ENCODE peak calls at places on chromosomes 13 and 19, in five cellular contexts. K is endodermal cell, N is A549, R is mesenchymal stem cell, D is DND-41. V is an unnamed sample.

GRCh38 chr19:48250290-48251025 is 5.3 kb downstream of the CARD8 start:
- DNase-seq in K (no peak), N (no peak), R (no peak), D (no peak), V (no peak)

GRCh38 chr13:97282705-97283104 is 60.6 kb downstream of the MBNL2 start:
- DNase-seq in K (no peak), N (no peak), R (no peak), D (no peak), V (peak)

GRCh38 chr13:40402931-40403412 is 263.5 kb downstream of the FOXO1 start:
- DNase-seq in K (peak), N (peak), R (peak), D (no peak), V (no peak)

GRCh38 chr13:65085977-65086376 is 2144.2 kb downstream of the PCDH9 start:
- DNase-seq in K (no peak), N (no peak), R (no peak), D (no peak), V (no peak)

GRCh38 chr13:38664920-38665319 is 22.0 kb upstream of the FREM2 start:
- DNase-seq in K (no peak), N (no peak), R (no peak), D (no peak), V (peak)

GRCh38 chr13:92994056-92994455 is 232.6 kb upstream of the GPC6 start:
- DNase-seq in K (no peak), N (no peak), R (no peak), D (no peak), V (peak)

GRCh38 chr19:5838437-5839311 is 828 bp downstream of the FUT6 start:
- DNase-seq in K (no peak), N (no peak), R (no peak), D (no peak), V (no peak)

GRCh38 chr19:57099199-57099661 is 20.6 kb upstream of the USP29 start:
- DNase-seq in K (peak), N (peak), R (no peak), D (peak), V (peak)

GRCh38 chr19:35430382-35431146 is 17.5 kb upstream of the FFAR2 start:
- DNase-seq in K (no peak), N (no peak), R (peak), D (no peak), V (no peak)

GRCh38 chr19:13718733-13719132 is 45.6 kb upstream of the MRI1 start:
- DNase-seq in K (peak), N (peak), R (no peak), D (no peak), V (peak)

GRCh38 chr19:5591476-5591875 is 23.7 kb upstream of the TINCR start:
- DNase-seq in K (no peak), N (no peak), R (no peak), D (no peak), V (no peak)

GRCh38 chr13:101838305-101838835 is 385.9 kb downstream of the ITGBL1 start:
- DNase-seq in K (no peak), N (no peak), R (peak), D (no peak), V (no peak)

GRCh38 chr19:6509118-6509971 is 7.2 kb upstream of the TUBB4A start:
- DNase-seq in K (no peak), N (no peak), R (no peak), D (no peak), V (no peak)

GRCh38 chr19:42487025-42487797 is 41.1 kb downstream of the CEACAM1 start:
- DNase-seq in K (peak), N (no peak), R (no peak), D (peak), V (no peak)

GRCh38 chr13:26502826-26503225 is 54.7 kb upstream of the WASF3 start:
- DNase-seq in K (peak), N (no peak), R (peak), D (no peak), V (peak)

GRCh38 chr13:47896546-47896945 is 104.5 kb downstream of the SUCLA2 start:
- DNase-seq in K (no peak), N (no peak), R (no peak), D (no peak), V (no peak)

GRCh38 chr13:44591316-44591715 is 15.2 kb upstream of the TSC22D1 start:
- DNase-seq in K (peak), N (peak), R (no peak), D (no peak), V (no peak)

DNA sequence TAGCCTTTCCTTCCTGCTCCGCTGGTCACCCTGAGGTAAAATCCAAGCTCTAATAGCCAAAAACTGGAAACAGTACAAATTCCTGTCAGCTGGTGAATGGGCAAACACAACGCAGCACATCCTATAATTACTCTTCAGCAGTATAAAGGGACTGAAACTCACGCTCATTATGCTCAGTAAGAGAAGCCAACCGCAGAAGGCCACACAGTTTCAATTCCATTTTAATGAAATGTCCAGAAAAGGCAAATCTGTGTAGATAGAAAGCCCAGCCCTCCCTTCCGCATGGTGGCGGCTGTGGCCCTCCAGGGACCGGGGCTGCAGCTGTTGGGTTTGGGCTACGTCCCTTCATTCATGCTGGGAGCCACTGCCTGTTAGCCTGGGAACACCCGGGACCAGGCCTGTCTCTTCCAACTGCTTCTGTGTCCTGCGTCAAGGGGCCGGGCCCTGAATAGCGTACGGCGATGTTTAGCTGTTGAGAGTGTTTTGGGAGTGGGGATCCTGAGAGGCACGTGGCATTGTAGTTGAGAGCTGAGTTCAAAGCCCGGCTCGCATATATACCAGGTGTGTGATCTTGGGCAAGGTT is 23.5 kb downstream of the NKPD1 start:
- DNase-seq in K (no peak), N (no peak), R (no peak), D (no peak), V (no peak)
- H3K27ac ChIP-seq in K (peak), N (no peak), R (no peak), D (no peak), V (no peak)

DNA sequence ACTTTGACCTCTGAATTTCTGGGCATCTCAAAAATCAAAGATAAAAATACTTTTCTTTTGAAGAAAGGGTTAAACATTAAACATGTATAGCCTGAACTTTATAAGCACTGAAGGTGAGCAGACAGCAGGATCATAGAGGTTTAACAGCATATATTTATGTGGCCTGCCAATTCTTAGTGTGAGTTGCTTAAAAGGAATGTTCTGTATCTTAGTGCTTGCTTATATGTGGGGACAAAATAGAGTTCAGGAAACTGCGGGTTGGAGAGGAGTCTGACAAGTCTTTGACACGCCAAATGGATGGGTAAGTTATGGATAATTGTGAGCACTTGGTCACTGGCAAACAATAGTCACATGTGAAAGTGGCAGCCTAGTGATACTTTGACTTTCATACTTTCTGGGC is 1419.4 kb upstream of the SPRY2 start:
- DNase-seq in K (no peak), N (no peak), R (no peak), D (no peak), V (no peak)
- H3K27ac ChIP-seq in K (no peak), N (no peak), R (no peak), D (no peak), V (no peak)

GRCh38 chr19:1213391-1214286 is 8.1 kb downstream of the STK11 start:
- DNase-seq in K (no peak), N (no peak), R (peak), D (no peak), V (peak)

GRCh38 chr19:1206733-1207301 is 1.2 kb downstream of the STK11 start:
- DNase-seq in K (peak), N (no peak), R (no peak), D (no peak), V (no peak)

GRCh38 chr19:1206063-1206732 is 620 bp downstream of the STK11 start:
- DNase-seq in K (peak), N (no peak), R (no peak), D (no peak), V (no peak)

GRCh38 chr19:1211494-1212234 is 6.1 kb downstream of the STK11 start:
- DNase-seq in K (peak), N (no peak), R (no peak), D (no peak), V (peak)

GRCh38 chr19:1210227-1210538 is 4.6 kb downstream of the STK11 start:
- DNase-seq in K (no peak), N (no peak), R (no peak), D (no peak), V (no peak)
- H3K27ac ChIP-seq in K (peak), N (no peak), R (peak), D (no peak), V (peak)

GRCh38 chr19:28402701-28403290 is 810.2 kb downstream of the UQCRFS1 start:
- DNase-seq in K (no peak), N (no peak), R (no peak), D (no peak), V (no peak)

GRCh38 chr19:28406237-28406596 is 806.7 kb downstream of the UQCRFS1 start:
- DNase-seq in K (no peak), N (no peak), R (no peak), D (no peak), V (no peak)

GRCh38 chr19:28401739-28402138 is 811.2 kb downstream of the UQCRFS1 start:
- DNase-seq in K (no peak), N (no peak), R (no peak), D (no peak), V (no peak)

GRCh38 chr19:28404462-28404861 is 808.5 kb downstream of the UQCRFS1 start:
- DNase-seq in K (no peak), N (no peak), R (no peak), D (no peak), V (no peak)

GRCh38 chr19:28403698-28404099 is 809.3 kb downstream of the UQCRFS1 start:
- DNase-seq in K (no peak), N (no peak), R (no peak), D (no peak), V (no peak)
- H3K27ac ChIP-seq in K (no peak), N (no peak), R (peak), D (peak), V (no peak)

GRCh38 chr19:37221136-37221535 is 3.1 kb downstream of the ZNF383 start:
- DNase-seq in K (no peak), N (no peak), R (no peak), D (no peak), V (peak)

GRCh38 chr19:37217855-37218591 is at the start of gene ZNF383:
- DNase-seq in K (peak), N (peak), R (peak), D (peak), V (peak)

GRCh38 chr19:37217533-37217854 is 520 bp upstream of the ZNF383 start:
- DNase-seq in K (no peak), N (no peak), R (no peak), D (no peak), V (no peak)

GRCh38 chr19:37220383-37220782 is 2.4 kb downstream of the ZNF383 start:
- DNase-seq in K (no peak), N (no peak), R (no peak), D (no peak), V (no peak)

DNA sequence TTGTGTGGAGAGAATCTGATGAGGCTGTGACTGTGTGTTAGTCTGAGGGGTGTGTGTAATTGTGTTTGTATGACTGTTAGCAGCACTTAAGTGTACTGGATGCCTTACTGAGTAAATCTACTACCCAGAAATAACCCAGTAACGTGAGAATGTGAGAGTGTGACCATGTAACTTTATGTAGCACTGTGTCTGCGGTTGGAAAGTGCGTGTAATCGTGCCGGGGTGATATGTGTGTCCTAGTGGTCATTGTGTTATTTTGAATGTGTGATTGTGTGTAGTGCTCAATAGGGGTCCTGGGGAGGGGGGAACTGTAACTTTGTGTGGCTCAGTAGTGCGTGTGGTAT is 550 bp downstream of the ZNF383 start:
- DNase-seq in K (no peak), N (no peak), R (peak), D (no peak), V (no peak)
- H3K27ac ChIP-seq in K (no peak), N (peak), R (no peak), D (peak), V (peak)

DNA sequence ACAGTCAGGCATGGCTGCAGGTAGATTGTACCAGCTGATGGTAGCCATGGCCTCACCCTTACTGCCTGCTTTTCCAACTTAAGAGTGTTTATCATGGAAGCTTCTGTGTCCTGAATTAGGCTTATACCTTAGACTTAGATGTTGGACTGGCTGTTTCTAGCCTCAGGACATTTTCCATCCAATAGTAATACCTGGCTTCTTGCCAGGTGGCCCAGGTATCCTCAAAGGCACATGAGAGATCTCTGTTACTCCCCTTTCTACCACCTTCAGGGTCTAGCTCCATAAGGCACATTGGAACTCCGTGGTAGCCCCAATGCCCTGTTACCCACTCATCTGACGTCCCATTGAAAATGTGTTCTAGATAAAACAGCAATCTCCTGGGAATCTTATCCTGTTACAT is 407.5 kb downstream of the SPRY2 start:
- DNase-seq in K (no peak), N (no peak), R (no peak), D (no peak), V (no peak)
- H3K27ac ChIP-seq in K (no peak), N (no peak), R (no peak), D (no peak), V (no peak)

DNA sequence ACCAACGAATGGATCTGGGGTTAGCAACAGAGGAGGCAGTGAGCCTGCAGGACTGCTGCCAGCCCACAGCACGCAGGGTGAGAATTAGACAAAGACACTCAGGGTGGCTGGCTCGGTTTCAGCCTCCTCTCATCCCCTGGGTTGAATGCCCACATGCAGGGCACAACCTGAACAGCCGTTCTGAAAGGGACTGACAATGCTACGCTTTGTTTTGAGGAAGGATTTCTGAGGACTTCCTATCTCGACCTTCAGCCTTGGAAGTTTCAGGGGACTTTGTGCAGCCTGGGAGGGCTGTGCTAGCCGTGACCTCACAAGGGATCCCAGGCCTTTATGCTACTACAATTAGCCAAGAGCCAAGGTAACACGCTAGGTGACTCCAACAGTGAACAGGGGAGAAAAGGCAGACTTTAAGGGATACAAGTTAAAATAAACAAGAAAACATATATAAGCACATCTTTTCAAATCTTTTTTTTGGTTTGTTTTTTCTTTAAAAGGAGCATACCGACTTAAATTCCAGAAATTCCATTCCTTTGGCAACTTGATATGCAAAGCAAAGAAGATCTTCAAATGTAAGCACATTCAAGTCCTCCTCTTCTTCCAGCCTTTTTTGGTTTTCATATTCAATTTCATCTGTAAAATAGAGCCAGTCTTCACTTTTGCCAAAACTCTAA is 34.5 kb upstream of the URAD start:
- DNase-seq in K (peak), N (no peak), R (no peak), D (no peak), V (no peak)
- H3K27ac ChIP-seq in K (peak), N (no peak), R (peak), D (no peak), V (no peak)

DNA sequence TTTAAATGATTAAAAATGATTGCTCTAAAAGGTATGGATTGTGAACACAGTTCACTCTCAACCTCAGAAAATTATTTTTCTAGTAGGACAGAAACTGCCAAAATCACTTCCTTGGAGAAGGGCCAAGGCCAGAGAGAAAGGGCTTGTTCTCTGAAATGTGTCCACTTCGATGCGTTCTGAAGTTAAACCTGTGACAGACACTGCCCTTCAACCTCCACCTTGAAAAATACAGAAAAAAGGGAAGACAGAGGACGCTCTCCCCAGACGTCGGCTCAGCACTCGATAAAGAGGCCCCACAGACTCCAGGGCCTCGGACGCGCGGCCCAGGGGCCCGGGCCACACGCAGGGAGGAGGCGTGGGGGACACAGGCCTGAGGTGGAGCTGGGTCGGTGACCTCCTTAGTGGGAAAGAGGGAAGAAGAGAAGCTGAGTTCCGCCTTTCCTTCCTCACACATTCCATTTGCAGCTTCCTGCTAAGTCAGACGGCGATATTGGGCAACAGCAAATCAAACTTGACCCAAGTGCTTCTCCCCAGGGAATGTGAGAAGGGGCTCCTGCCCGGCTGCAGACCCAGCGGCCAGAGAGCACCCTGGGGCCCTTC is 63.6 kb downstream of the RASA3 start:
- DNase-seq in K (no peak), N (no peak), R (peak), D (no peak), V (no peak)
- H3K27ac ChIP-seq in K (peak), N (peak), R (peak), D (no peak), V (no peak)